ENCODE peak calls at places on chromosomes 6 and 20, in seven cellular contexts. One of them, this sample, is unnamed.

GRCh38 chr6:7137335-7138106 is 29.8 kb downstream of the RREB1 start:
- DNase-seq in testis: peak; percentile 65
- DNase-seq in heart right ventricle: peak; percentile 59
- DNase-seq in neuronal stem cell: no peak
- DNase-seq in adrenal gland: peak; percentile 84
- DNase-seq in upper lobe of left lung: no peak
- DNase-seq in prostate gland: no peak
- DNase-seq in this sample: peak; percentile 60

GRCh38 chr6:12516070-12516469 is 200.5 kb upstream of the PHACTR1 start:
- DNase-seq in testis: peak; percentile 27
- DNase-seq in heart right ventricle: peak; percentile 36
- DNase-seq in neuronal stem cell: no peak
- DNase-seq in adrenal gland: no peak
- DNase-seq in upper lobe of left lung: no peak
- DNase-seq in prostate gland: no peak
- DNase-seq in this sample: no peak

GRCh38 chr6:111011360-111012142 is 29.7 kb downstream of the RPF2 start:
- DNase-seq in testis: no peak
- DNase-seq in heart right ventricle: no peak
- DNase-seq in neuronal stem cell: peak; percentile 35
- DNase-seq in adrenal gland: no peak
- DNase-seq in upper lobe of left lung: no peak
- DNase-seq in prostate gland: no peak
- DNase-seq in this sample: no peak

GRCh38 chr20:64166712-64167615 is 2.7 kb downstream of the MYT1 start:
- DNase-seq in testis: no peak
- DNase-seq in heart right ventricle: no peak
- DNase-seq in neuronal stem cell: no peak
- DNase-seq in adrenal gland: no peak
- DNase-seq in upper lobe of left lung: peak; percentile 50
- DNase-seq in prostate gland: no peak
- DNase-seq in this sample: no peak

GRCh38 chr20:4592316-4593148 is 129.2 kb upstream of the PRND start:
- DNase-seq in testis: peak; percentile 69
- DNase-seq in heart right ventricle: no peak
- DNase-seq in neuronal stem cell: peak; percentile 69
- DNase-seq in adrenal gland: no peak
- DNase-seq in upper lobe of left lung: peak; percentile 94
- DNase-seq in prostate gland: no peak
- DNase-seq in this sample: peak; percentile 28

GRCh38 chr6:148247386-148248063 is 95.1 kb upstream of the SASH1 start:
- DNase-seq in testis: no peak
- DNase-seq in heart right ventricle: no peak
- DNase-seq in neuronal stem cell: no peak
- DNase-seq in adrenal gland: no peak
- DNase-seq in upper lobe of left lung: no peak
- DNase-seq in prostate gland: no peak
- DNase-seq in this sample: no peak

GRCh38 chr6:14743465-14744211 is 502.2 kb upstream of the JARID2 start:
- DNase-seq in testis: no peak
- DNase-seq in heart right ventricle: no peak
- DNase-seq in neuronal stem cell: no peak
- DNase-seq in adrenal gland: peak; percentile 95
- DNase-seq in upper lobe of left lung: no peak
- DNase-seq in prostate gland: no peak
- DNase-seq in this sample: peak; percentile 33

GRCh38 chr20:37251836-37252477 is 9.7 kb downstream of the GHRH start:
- DNase-seq in testis: no peak
- DNase-seq in heart right ventricle: no peak
- DNase-seq in neuronal stem cell: no peak
- DNase-seq in adrenal gland: no peak
- DNase-seq in upper lobe of left lung: no peak
- DNase-seq in prostate gland: no peak
- DNase-seq in this sample: no peak

GRCh38 chr20:19928379-19929360 is 88.5 kb upstream of the NAA20 start:
- DNase-seq in testis: no peak
- DNase-seq in heart right ventricle: no peak
- DNase-seq in neuronal stem cell: no peak
- DNase-seq in adrenal gland: no peak
- DNase-seq in upper lobe of left lung: no peak
- DNase-seq in prostate gland: peak; percentile 68
- DNase-seq in this sample: no peak

GRCh38 chr6:135812085-135812526 is 39.4 kb upstream of the PDE7B start:
- DNase-seq in testis: no peak
- DNase-seq in heart right ventricle: peak; percentile 12
- DNase-seq in neuronal stem cell: no peak
- DNase-seq in adrenal gland: no peak
- DNase-seq in upper lobe of left lung: no peak
- DNase-seq in prostate gland: no peak
- DNase-seq in this sample: no peak

GRCh38 chr6:33607784-33608161 is 13.3 kb upstream of the ITPR3 start:
- DNase-seq in testis: peak; percentile 48
- DNase-seq in heart right ventricle: no peak
- DNase-seq in neuronal stem cell: no peak
- DNase-seq in adrenal gland: no peak
- DNase-seq in upper lobe of left lung: no peak
- DNase-seq in prostate gland: no peak
- DNase-seq in this sample: no peak

GRCh38 chr6:139184050-139184826 is 49.4 kb downstream of the HECA start:
- DNase-seq in testis: no peak
- DNase-seq in heart right ventricle: no peak
- DNase-seq in neuronal stem cell: no peak
- DNase-seq in adrenal gland: no peak
- DNase-seq in upper lobe of left lung: no peak
- DNase-seq in prostate gland: no peak
- DNase-seq in this sample: no peak

DNA sequence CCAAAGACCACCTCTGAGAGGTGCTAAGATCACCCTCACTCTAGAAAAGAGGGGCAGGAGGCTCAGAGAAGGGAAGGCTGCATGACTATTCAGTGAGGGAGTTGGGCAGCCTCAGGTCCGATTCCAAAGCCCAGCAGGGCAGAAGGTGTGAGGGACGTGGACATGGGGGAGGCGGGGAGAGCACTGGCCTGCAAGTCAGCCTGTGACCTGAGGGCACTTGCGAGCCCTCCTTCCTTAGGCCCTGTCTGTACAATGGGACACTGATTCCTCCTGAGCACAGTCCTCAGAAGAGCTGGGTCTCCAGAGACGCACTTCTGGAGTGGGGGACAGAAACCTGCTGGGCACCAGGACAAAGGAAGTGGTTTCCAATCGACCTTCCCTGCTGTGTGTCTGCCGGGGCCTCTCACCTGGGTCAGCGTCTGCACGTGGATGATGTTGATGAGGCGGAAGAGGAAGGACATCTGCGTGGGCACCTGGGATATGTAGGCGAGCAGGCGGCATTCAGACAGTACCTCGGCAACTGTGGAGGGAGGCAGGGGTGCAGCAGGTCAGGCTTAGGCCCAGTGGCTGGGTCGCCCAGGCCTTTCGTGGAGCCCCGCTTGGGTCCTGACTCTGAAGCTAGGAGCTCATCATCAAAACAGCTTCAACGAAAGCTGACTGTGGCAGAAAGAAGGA is 48.5 kb downstream of the MYH7B start:
- DNase-seq in testis: no peak
- DNase-seq in heart right ventricle: no peak
- DNase-seq in neuronal stem cell: no peak
- DNase-seq in adrenal gland: no peak
- DNase-seq in upper lobe of left lung: peak; percentile 53
- DNase-seq in prostate gland: no peak
- DNase-seq in this sample: no peak
- H3K36me3 ChIP-seq in testis: peaks cover 4% of the 10 kb centered on the region
- H3K36me3 ChIP-seq in heart right ventricle: peaks cover 73% of the 10 kb centered on the region
- H3K36me3 ChIP-seq in neuronal stem cell: peaks cover 100% of the 10 kb centered on the region
- H3K36me3 ChIP-seq in adrenal gland: no peaks in the 10 kb centered on the region
- H3K36me3 ChIP-seq in upper lobe of left lung: peaks cover 57% of the 10 kb centered on the region
- H3K36me3 ChIP-seq in prostate gland: peaks cover 63% of the 10 kb centered on the region
- H3K36me3 ChIP-seq in this sample: peaks cover 77% of the 10 kb centered on the region

GRCh38 chr20:45951474-45951873 is 17.0 kb downstream of the PCIF1 start:
- DNase-seq in testis: no peak
- DNase-seq in heart right ventricle: no peak
- DNase-seq in neuronal stem cell: no peak
- DNase-seq in adrenal gland: no peak
- DNase-seq in upper lobe of left lung: no peak
- DNase-seq in prostate gland: no peak
- DNase-seq in this sample: no peak
- H3K36me3 ChIP-seq in testis: peaks cover 4% of the 10 kb centered on the region
- H3K36me3 ChIP-seq in heart right ventricle: peaks cover 31% of the 10 kb centered on the region
- H3K36me3 ChIP-seq in neuronal stem cell: peaks cover 77% of the 10 kb centered on the region
- H3K36me3 ChIP-seq in adrenal gland: no peaks in the 10 kb centered on the region
- H3K36me3 ChIP-seq in upper lobe of left lung: peaks cover 27% of the 10 kb centered on the region
- H3K36me3 ChIP-seq in prostate gland: peaks cover 20% of the 10 kb centered on the region
- H3K36me3 ChIP-seq in this sample: peaks cover 61% of the 10 kb centered on the region

DNA sequence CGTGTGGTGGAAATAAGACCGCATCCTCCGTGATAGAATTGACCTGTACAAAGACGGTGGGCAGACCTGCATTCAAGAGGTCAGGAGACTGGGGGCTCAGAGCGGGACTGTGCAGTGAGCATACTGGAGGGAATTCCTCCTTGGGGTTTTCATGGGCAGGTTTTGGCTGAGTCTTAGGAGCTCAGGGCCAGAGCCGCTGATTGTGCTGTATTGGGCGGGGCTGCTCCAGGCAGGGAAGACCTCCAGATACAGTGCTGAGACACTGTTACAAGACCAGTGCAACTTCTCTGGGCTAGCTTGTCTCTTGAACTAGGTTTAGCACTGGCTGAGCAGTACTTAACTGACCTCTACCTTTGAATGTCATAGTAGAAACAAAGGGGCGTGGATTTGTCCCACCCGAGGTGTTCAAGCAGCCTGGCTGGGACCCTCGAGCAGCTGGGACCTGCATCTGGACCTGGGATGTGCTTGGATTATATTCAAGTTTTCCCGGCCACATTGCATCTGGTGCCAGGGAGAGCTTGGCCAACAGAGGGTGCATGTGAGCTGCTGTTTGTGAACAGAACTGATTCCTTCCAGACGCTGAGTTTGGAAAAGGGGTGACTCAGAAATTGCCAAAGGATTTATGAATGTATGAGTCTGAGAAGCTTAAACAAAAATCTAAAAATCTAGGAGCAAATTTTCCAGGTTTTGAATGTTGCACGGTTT is 33.4 kb upstream of the SLC22A1 start:
- DNase-seq in testis: peak; percentile 78
- DNase-seq in heart right ventricle: peak; percentile 44
- DNase-seq in neuronal stem cell: peak; percentile 23
- DNase-seq in adrenal gland: peak; percentile 90
- DNase-seq in upper lobe of left lung: no peak
- DNase-seq in prostate gland: peak; percentile 65
- DNase-seq in this sample: no peak
- H3K36me3 ChIP-seq in testis: no peaks in the 10 kb centered on the region
- H3K36me3 ChIP-seq in heart right ventricle: peaks cover 62% of the 10 kb centered on the region
- H3K36me3 ChIP-seq in neuronal stem cell: peaks cover 95% of the 10 kb centered on the region
- H3K36me3 ChIP-seq in adrenal gland: no peaks in the 10 kb centered on the region
- H3K36me3 ChIP-seq in upper lobe of left lung: peaks cover 61% of the 10 kb centered on the region
- H3K36me3 ChIP-seq in prostate gland: peaks cover 36% of the 10 kb centered on the region
- H3K36me3 ChIP-seq in this sample: peaks cover 68% of the 10 kb centered on the region

GRCh38 chr6:17633465-17634188 is 33.5 kb downstream of the FAM8A1 start:
- DNase-seq in testis: no peak
- DNase-seq in heart right ventricle: no peak
- DNase-seq in neuronal stem cell: no peak
- DNase-seq in adrenal gland: no peak
- DNase-seq in upper lobe of left lung: no peak
- DNase-seq in prostate gland: no peak
- DNase-seq in this sample: peak; percentile 53

GRCh38 chr6:17630511-17631073 is 30.5 kb downstream of the FAM8A1 start:
- DNase-seq in testis: no peak
- DNase-seq in heart right ventricle: no peak
- DNase-seq in neuronal stem cell: no peak
- DNase-seq in adrenal gland: no peak
- DNase-seq in upper lobe of left lung: no peak
- DNase-seq in prostate gland: peak; percentile 28
- DNase-seq in this sample: no peak

GRCh38 chr6:17635568-17635967 is 35.5 kb downstream of the FAM8A1 start:
- DNase-seq in testis: no peak
- DNase-seq in heart right ventricle: no peak
- DNase-seq in neuronal stem cell: no peak
- DNase-seq in adrenal gland: no peak
- DNase-seq in upper lobe of left lung: no peak
- DNase-seq in prostate gland: no peak
- DNase-seq in this sample: no peak

GRCh38 chr6:17629824-17630510 is 29.9 kb downstream of the FAM8A1 start:
- DNase-seq in testis: no peak
- DNase-seq in heart right ventricle: no peak
- DNase-seq in neuronal stem cell: no peak
- DNase-seq in adrenal gland: no peak
- DNase-seq in upper lobe of left lung: no peak
- DNase-seq in prostate gland: no peak
- DNase-seq in this sample: no peak

GRCh38 chr6:17632929-17633328 is 32.8 kb downstream of the FAM8A1 start:
- DNase-seq in testis: no peak
- DNase-seq in heart right ventricle: no peak
- DNase-seq in neuronal stem cell: no peak
- DNase-seq in adrenal gland: no peak
- DNase-seq in upper lobe of left lung: no peak
- DNase-seq in prostate gland: no peak
- DNase-seq in this sample: no peak
- H3K36me3 ChIP-seq in testis: no peaks in the 10 kb centered on the region
- H3K36me3 ChIP-seq in heart right ventricle: peaks cover 14% of the 10 kb centered on the region
- H3K36me3 ChIP-seq in neuronal stem cell: peaks cover 97% of the 10 kb centered on the region
- H3K36me3 ChIP-seq in adrenal gland: no peaks in the 10 kb centered on the region
- H3K36me3 ChIP-seq in upper lobe of left lung: peaks cover 5% of the 10 kb centered on the region
- H3K36me3 ChIP-seq in prostate gland: peaks cover 5% of the 10 kb centered on the region
- H3K36me3 ChIP-seq in this sample: peaks cover 16% of the 10 kb centered on the region

DNA sequence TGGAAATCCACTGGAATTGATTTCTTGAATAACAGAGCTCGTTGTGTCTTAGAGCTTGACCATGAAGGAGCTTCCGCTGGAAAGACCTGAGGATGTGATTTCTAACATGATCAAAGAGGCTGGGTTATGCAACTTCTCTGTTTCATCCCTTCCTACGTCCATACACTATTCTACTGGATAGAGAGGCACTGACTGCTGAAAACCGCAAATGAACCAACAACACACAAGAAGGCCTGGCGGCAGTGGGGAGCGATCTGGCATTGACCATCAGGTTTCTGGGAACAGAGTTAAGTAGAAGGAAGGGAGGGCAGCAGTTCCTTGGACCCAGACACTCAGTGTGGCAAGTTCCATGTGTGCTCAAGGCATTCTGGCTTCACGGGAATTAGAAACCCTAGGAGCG is 13.3 kb downstream of the LRRN4 start:
- DNase-seq in testis: no peak
- DNase-seq in heart right ventricle: no peak
- DNase-seq in neuronal stem cell: no peak
- DNase-seq in adrenal gland: no peak
- DNase-seq in upper lobe of left lung: no peak
- DNase-seq in prostate gland: no peak
- DNase-seq in this sample: no peak
- H3K36me3 ChIP-seq in testis: no peaks in the 10 kb centered on the region
- H3K36me3 ChIP-seq in heart right ventricle: peaks cover 20% of the 10 kb centered on the region
- H3K36me3 ChIP-seq in neuronal stem cell: peaks cover 64% of the 10 kb centered on the region
- H3K36me3 ChIP-seq in adrenal gland: no peaks in the 10 kb centered on the region
- H3K36me3 ChIP-seq in upper lobe of left lung: no peaks in the 10 kb centered on the region
- H3K36me3 ChIP-seq in prostate gland: no peaks in the 10 kb centered on the region
- H3K36me3 ChIP-seq in this sample: peaks cover 27% of the 10 kb centered on the region